ENCODE peak calls at places on chromosomes 4 and X, in seven cellular contexts. Q, A, E, U, R, Z and I are unnamed samples. For H3K4me1, the result is how much of the 10 kb centered on the place peaks cover.

GRCh38 chr4:8029689-8030088 is 90.0 kb upstream of the AFAP1 start:
- DNase-seq in Q (no peak), A (no peak), E (no peak), U (no peak), R (no peak), Z (no peak), I (no peak)

GRCh38 chr4:118981839-118982381 is 93.3 kb downstream of the SYNPO2 start:
- DNase-seq in Q (peak), A (peak), E (peak), U (peak), R (no peak), Z (peak), I (peak)

GRCh38 chr4:175091649-175092048 is 173.5 kb downstream of the ADAM29 start:
- DNase-seq in Q (no peak), A (no peak), E (no peak), U (no peak), R (no peak), Z (no peak), I (no peak)

GRCh38 chr4:99144070-99144469 is at the start of gene ADH4:
- DNase-seq in Q (peak), A (peak), E (no peak), U (no peak), R (no peak), Z (no peak), I (no peak)

GRCh38 chr4:37471971-37472370 is 214.2 kb downstream of the RELL1 start:
- DNase-seq in Q (peak), A (no peak), E (no peak), U (peak), R (no peak), Z (peak), I (no peak)

GRCh38 chrX:54633641-54634040 is 103.6 kb downstream of the GNL3L start:
- DNase-seq in Q (no peak), A (peak), E (no peak), U (no peak), R (no peak), Z (no peak), I (no peak)

GRCh38 chr4:2155246-2155645 is 86.7 kb downstream of the HAUS3 start:
- DNase-seq in Q (no peak), A (no peak), E (no peak), U (no peak), R (no peak), Z (no peak), I (no peak)

GRCh38 chr4:145530189-145530588 is 48.5 kb downstream of the SMAD1 start:
- DNase-seq in Q (no peak), A (no peak), E (no peak), U (no peak), R (no peak), Z (no peak), I (no peak)

GRCh38 chr4:14879643-14880042 is 122.6 kb upstream of the CPEB2 start:
- DNase-seq in Q (no peak), A (no peak), E (no peak), U (no peak), R (no peak), Z (no peak), I (no peak)

GRCh38 chr4:109027016-109027500 is 264.2 kb upstream of the ETNPPL start:
- DNase-seq in Q (no peak), A (no peak), E (no peak), U (no peak), R (no peak), Z (no peak), I (no peak)

GRCh38 chr4:84501721-84502267 is 2.7 kb upstream of the NKX6-1 start:
- DNase-seq in Q (no peak), A (no peak), E (no peak), U (no peak), R (no peak), Z (no peak), I (no peak)

GRCh38 chr4:2256781-2257191 is 5.1 kb downstream of the MXD4 start:
- DNase-seq in Q (peak), A (no peak), E (peak), U (peak), R (no peak), Z (peak), I (peak)

GRCh38 chr4:80705311-80705710 is 325.2 kb upstream of the BMP3 start:
- DNase-seq in Q (no peak), A (no peak), E (no peak), U (no peak), R (no peak), Z (no peak), I (no peak)

GRCh38 chr4:186829740-186830449 is 106.2 kb upstream of the FAT1 start:
- DNase-seq in Q (no peak), A (peak), E (no peak), U (no peak), R (no peak), Z (no peak), I (no peak)

GRCh38 chr4:2819244-2820215 is 24.1 kb upstream of the ADD1 start:
- DNase-seq in Q (no peak), A (no peak), E (no peak), U (no peak), R (no peak), Z (no peak), I (no peak)

DNA sequence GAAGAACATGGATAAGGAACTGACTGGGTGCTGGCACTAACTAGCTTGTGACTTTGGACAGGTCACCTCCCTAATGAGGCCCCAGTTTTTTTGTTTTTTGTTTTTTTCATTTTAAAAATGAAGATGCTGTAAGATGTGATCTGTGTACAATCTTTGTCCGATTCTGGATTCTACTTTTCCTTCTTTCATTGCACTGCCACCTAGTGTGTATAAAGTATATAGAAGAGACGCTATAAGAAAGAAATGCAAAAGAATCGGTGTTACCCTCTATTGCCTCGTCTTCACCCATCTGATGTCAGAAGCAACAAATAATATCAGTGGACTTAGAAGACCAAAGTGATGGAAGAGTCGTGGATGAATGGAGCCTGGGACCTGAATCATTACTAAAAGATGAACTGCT is 58.6 kb upstream of the P2RY10 start:
- DNase-seq in Q (no peak), A (no peak), E (no peak), U (no peak), R (no peak), Z (no peak), I (no peak)
- TF ChIP-seq CTCF in Q (peak), A (peak), E (peak), U (peak), R (no peak), Z (no peak), I (peak)

DNA sequence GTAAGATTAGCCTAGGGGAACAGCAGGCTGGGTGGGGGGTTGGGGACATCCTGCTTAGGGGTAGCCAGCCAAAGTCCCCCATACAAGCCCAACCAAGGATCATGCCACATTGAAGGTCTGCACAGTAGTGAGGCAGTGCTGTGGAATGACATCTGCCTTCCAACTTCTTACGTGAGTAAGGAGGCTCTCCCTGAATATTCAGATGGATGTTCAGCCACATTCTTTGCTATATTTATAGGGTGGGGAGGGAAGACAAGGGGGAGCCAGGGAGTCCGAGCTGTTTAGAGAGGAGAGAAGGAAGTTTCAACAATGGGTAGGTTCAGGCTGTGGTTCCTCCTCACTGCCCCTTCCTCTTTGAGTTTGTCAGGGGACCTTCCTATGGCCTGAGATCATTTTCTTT is 29.7 kb downstream of the MSN start:
- DNase-seq in Q (no peak), A (peak), E (no peak), U (no peak), R (no peak), Z (no peak), I (no peak)
- H3K4me1 ChIP-seq in Q (under half), A (under half), E (half or more), U (under half), R (under half), Z (under half), I (half or more)

DNA sequence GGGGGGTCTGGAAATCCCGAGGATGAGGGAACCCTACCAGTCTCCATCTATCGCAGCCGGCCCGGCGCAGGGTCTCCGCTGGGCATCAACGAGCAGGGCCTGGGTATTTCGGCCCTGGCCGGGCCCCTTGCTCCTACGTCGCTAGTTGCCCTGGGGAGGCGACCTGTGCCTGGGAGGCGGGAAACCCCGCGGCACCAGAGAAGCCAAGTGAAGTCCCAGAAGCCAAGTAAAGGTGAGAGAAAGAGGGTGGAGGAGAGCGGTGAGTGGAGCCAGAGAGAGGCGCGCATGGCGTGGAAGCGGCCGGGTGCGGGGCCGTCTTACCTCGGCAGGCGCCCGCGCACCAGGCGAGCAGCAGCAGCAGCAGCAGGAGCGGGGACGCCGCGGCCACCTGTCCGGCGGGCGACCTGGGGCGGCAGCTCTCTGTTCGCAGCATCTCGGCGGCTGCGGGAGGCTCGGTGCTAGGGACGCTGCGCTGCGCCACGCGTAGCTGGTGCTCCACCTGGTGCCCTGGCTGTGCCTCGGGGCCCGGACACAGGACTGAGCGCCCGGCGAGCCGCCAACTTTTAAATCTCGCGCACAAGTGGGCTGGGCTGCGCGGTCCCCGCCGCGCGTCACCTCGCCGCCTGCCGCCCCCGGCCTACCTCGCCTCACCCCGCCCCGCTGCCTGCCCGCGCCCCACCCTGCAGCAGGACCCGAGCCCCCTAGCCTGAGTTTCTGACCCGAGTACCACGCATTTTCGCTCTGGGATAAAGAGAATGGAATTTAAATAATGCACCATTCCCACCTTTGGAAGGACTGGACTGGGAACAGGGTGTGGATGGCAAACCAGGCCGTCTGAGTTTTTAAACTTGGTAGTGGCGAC is at the start of gene NMU:
- DNase-seq in Q (peak), A (no peak), E (peak), U (peak), R (no peak), Z (peak), I (no peak)
- TF ChIP-seq CTCF in Q (no peak), A (no peak), E (no peak), U (no peak), R (peak), Z (no peak), I (no peak)

GRCh38 chrX:78655642-78656041 is 3.5 kb downstream of the RTL3 start:
- DNase-seq in Q (no peak), A (no peak), E (no peak), U (no peak), R (no peak), Z (no peak), I (no peak)
- H3K4me1 ChIP-seq in Q (under half), A (under half), E (under half), U (under half), R (under half), Z (under half), I (under half)

GRCh38 chrX:108537005-108537404 is 97.4 kb downstream of the COL4A5 start:
- DNase-seq in Q (no peak), A (peak), E (no peak), U (no peak), R (no peak), Z (peak), I (peak)
- TF ChIP-seq CTCF in Q (peak), A (peak), E (peak), U (peak), R (no peak), Z (peak), I (peak)

GRCh38 chr4:32986236-32986635 is 2266.1 kb downstream of the PCDH7 start:
- DNase-seq in Q (no peak), A (no peak), E (no peak), U (no peak), R (no peak), Z (no peak), I (no peak)
- H3K4me1 ChIP-seq in Q (under half), A (under half), E (under half), U (under half), R (under half), Z (under half), I (under half)

GRCh38 chr4:103204114-103204513 is 6.0 kb upstream of the CENPE start:
- DNase-seq in Q (no peak), A (no peak), E (no peak), U (no peak), R (no peak), Z (no peak), I (no peak)
- TF ChIP-seq CTCF in Q (no peak), A (peak), E (no peak), U (no peak), R (no peak), Z (no peak), I (peak)